ENCODE peak calls at places on chromosomes 5 and 9, in five cellular contexts. X is MM.1S, N is left ventricle myocardium inferior, J is right atrium auricular region, S is Panc1. F is an unnamed sample.

GRCh38 chr5:14121552-14121951 is 21.6 kb upstream of the TRIO start:
- DNase-seq in J (no peak), X (no peak), S (no peak), N (no peak), F (no peak)

GRCh38 chr5:150411245-150411979 is 1.3 kb downstream of the CD74 start:
- DNase-seq in J (no peak), N (peak; percentile 53), S (no peak), X (peak; percentile 85), F (peak; percentile 72)

GRCh38 chr5:134458234-134458633 is 46.6 kb upstream of the CDKN2AIPNL start:
- DNase-seq in S (no peak), J (peak; percentile 75), X (no peak), N (peak; percentile 73), F (no peak)

GRCh38 chr5:149485655-149486615 is 65.3 kb downstream of the CSNK1A1 start:
- DNase-seq in N (peak; percentile 73), X (no peak), J (peak; percentile 96), S (peak; percentile 99), F (no peak)

GRCh38 chr5:65876496-65876895 is 49.9 kb upstream of the ERBIN start:
- DNase-seq in J (no peak), S (no peak), N (no peak), X (no peak), F (no peak)

GRCh38 chr5:169701910-169702451 is 64.9 kb downstream of the DOCK2 start:
- DNase-seq in X (no peak), J (no peak), S (no peak), N (no peak), F (no peak)

GRCh38 chr5:137192293-137192743 is 306.8 kb downstream of the SPOCK1 start:
- DNase-seq in N (no peak), J (no peak), S (peak; percentile 73), X (no peak), F (no peak)

GRCh38 chr5:15694694-15695093 is 194.7 kb downstream of the FBXL7 start:
- DNase-seq in X (no peak), S (no peak), N (no peak), J (no peak), F (no peak)

GRCh38 chr9:6716766-6717165 is 41.0 kb upstream of the KDM4C start:
- DNase-seq in J (no peak), S (no peak), N (no peak), X (no peak), F (no peak)

GRCh38 chr9:6711403-6711802 is 46.4 kb upstream of the KDM4C start:
- DNase-seq in N (no peak), S (no peak), X (no peak), J (no peak), F (no peak)

GRCh38 chr9:6712041-6712440 is 45.7 kb upstream of the KDM4C start:
- DNase-seq in N (no peak), J (no peak), X (no peak), S (no peak), F (no peak)

GRCh38 chr9:6714176-6714575 is 43.6 kb upstream of the KDM4C start:
- DNase-seq in N (no peak), J (no peak), S (no peak), X (no peak), F (no peak)

DNA sequence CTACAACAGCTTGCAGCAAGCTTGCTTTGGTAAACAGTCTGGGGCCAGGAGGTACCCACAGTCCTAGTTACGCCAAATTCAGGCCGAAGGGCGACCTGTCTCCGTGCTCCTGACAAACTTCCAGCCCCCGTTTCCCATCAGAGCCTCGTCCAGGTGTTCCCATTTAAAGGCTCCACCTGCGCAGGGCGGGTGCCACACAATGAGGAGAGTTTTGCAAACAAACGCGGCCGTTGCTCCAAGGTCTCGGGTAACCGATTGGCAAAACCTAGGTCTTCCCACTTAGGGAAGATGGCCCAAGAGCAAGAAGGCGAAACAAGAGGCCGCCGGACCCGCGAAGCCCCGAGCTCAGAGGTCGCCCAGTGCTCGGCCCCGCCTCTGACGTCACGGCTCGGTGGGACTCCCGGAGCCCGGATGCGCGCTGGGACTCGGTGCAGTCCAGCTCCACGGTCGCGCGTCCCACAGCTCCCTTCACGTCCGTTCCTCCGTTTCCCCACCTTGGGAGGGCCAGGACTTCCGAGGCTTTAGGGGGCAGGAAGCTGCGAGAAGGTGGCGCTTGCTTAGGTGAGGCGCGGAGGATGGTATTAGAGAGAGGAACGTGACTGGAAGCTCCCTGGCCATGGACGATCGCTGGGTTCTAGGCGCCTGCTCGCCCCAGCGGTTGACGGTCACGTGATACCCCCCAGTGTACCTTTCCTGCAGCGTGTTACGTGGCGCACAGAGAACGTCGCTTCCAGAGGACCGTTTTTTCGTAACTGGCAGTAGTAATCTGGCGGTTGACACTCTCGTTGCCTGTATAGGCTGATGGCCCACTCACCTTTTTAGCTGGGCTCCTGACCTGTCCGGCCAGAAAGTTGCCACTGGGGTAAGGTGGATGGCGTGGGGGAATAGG is 41.8 kb upstream of the KDM4C start:
- DNase-seq in N (peak; percentile 70), S (no peak), J (no peak), X (no peak), F (peak; percentile 92)
- H3K4me3 ChIP-seq in N (peak overlapping the region; percentile 66), S (peak overlapping the region; percentile 42), J (peak overlapping the region; percentile 49), X (no peak overlapping the region), F (peak overlapping the region; percentile 84)

GRCh38 chr9:110016340-110016739 is 191.6 kb downstream of the C9orf152 start:
- DNase-seq in N (no peak), X (no peak), J (no peak), S (no peak), F (no peak)
- H3K27me3 ChIP-seq in N (no peaks in the 10 kb centered on the region), X (no peaks in the 10 kb centered on the region), J (no peaks in the 10 kb centered on the region), S (no peaks in the 10 kb centered on the region), F (no peaks in the 10 kb centered on the region)

DNA sequence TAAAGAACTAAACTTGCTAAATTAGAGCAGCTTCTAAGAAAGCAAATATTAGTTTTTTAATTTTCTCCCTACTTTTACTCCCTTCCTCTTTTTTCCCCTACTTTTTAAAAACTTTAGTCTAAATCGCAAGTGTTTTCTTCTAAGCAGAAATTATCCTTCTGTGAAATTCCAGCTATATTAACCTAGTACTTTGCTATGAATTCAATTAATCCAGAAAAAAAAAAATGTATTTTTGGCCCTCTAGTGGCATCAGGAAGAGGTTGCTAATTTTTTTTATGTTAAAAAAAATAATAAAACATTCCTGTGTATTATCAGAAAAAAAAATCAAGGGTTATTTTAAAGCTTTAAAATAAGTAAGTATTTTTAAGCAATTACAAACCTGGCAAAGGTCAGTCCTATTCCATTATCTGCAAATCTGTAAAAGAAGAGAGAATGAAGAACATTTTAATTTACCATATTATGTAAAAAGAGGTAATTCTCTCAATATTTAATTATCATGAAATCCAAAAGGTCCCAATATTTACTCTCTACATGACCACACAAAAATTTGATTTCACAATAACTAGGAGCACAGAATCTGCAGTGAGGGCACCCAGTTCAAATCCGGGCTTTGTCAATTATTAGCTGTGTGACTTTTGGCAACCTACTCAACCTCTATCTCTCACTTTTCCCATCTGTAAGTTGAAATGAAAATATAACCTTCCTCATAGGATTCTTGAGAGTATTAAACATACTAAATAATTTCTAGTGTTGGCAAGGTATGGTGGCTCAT is 52.0 kb downstream of the CEMIP2 start:
- DNase-seq in J (no peak), N (no peak), X (peak; percentile 11), S (no peak), F (no peak)
- H3K36me3 ChIP-seq in J (peaks cover 18% of the 10 kb centered on the region), N (peaks cover 36% of the 10 kb centered on the region), X (no peaks in the 10 kb centered on the region), S (no peaks in the 10 kb centered on the region), F (no peaks in the 10 kb centered on the region)

GRCh38 chr9:70411930-70412677 is 2.4 kb downstream of the KLF9 start:
- DNase-seq in S (no peak), N (peak; percentile 77), X (peak; percentile 33), J (peak; percentile 83), F (peak; percentile 35)

GRCh38 chr9:70409800-70410199 is 4.7 kb downstream of the KLF9 start:
- DNase-seq in S (no peak), J (peak; percentile 34), N (no peak), X (no peak), F (no peak)

GRCh38 chr9:70409280-70409679 is 5.2 kb downstream of the KLF9 start:
- DNase-seq in J (no peak), N (no peak), S (no peak), X (no peak), F (no peak)

GRCh38 chr9:70411141-70411929 is 3.1 kb downstream of the KLF9 start:
- DNase-seq in S (no peak), X (no peak), N (peak; percentile 64), J (peak; percentile 84), F (no peak)

GRCh38 chr9:70410368-70410767 is 4.1 kb downstream of the KLF9 start:
- DNase-seq in S (no peak), J (peak; percentile 54), X (no peak), N (no peak), F (no peak)
- H3K4me3 ChIP-seq in S (no peak overlapping the region), J (peak overlapping the region; percentile 71), X (no peak overlapping the region), N (peak overlapping the region; percentile 88), F (no peak overlapping the region)

GRCh38 chr5:36610629-36611028 is 4.2 kb downstream of the SLC1A3 start:
- DNase-seq in S (no peak), J (peak; percentile 76), X (no peak), N (no peak), F (no peak)
- H3K27me3 ChIP-seq in S (peaks cover 30% of the 10 kb centered on the region), J (no peaks in the 10 kb centered on the region), X (no peaks in the 10 kb centered on the region), N (no peaks in the 10 kb centered on the region), F (no peaks in the 10 kb centered on the region)

GRCh38 chr9:90815183-90815943 is 13.7 kb downstream of the SYK start:
- DNase-seq in J (peak; percentile 58), N (no peak), S (no peak), X (no peak), F (no peak)

GRCh38 chr9:90814355-90814754 is 12.7 kb downstream of the SYK start:
- DNase-seq in J (no peak), S (no peak), N (no peak), X (no peak), F (no peak)

GRCh38 chr9:90816690-90817089 is 15.1 kb downstream of the SYK start:
- DNase-seq in S (no peak), N (no peak), X (no peak), J (no peak), F (no peak)

GRCh38 chr9:90813523-90813922 is 11.9 kb downstream of the SYK start:
- DNase-seq in J (no peak), N (no peak), S (no peak), X (no peak), F (no peak)

DNA sequence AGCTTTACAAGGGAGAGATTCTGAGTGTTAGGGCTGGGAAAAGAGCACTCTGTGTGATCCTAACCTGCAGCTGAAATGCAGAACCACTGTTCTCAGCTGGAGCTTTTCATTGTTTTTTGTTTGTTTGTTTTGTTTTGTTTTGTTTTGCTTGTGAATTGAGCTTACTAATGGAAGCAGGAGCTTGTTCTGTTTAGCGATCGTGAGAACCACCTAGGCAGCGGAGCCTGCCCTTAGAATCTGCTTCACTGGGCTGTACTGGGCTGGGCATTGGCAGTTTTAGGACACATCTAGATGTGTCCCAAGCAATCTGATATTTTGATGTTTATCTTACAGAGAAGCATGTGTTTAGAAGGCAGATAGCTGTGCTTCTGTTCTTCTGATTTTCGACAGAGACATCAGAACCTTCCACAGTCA is 14.3 kb downstream of the SYK start:
- DNase-seq in S (no peak), J (peak; percentile 13), N (no peak), X (no peak), F (no peak)
- H3K36me3 ChIP-seq in S (no peaks in the 10 kb centered on the region), J (no peaks in the 10 kb centered on the region), N (no peaks in the 10 kb centered on the region), X (no peaks in the 10 kb centered on the region), F (no peaks in the 10 kb centered on the region)

GRCh38 chr9:72292184-72292787 is 72.7 kb downstream of the ZFAND5 start:
- DNase-seq in N (no peak), J (no peak), S (no peak), X (peak; percentile 38), F (no peak)
- H3K4me3 ChIP-seq in N (no peak overlapping the region), J (no peak overlapping the region), S (no peak overlapping the region), X (no peak overlapping the region), F (no peak overlapping the region)